ENCODE peak calls at places on chromosomes 16 and 17, in five cellular contexts. One of them, this sample, is unnamed.

GRCh38 chr17:57584050-57584551 is 161.0 kb downstream of the CCDC182 start:
- DNase-seq in GM23248: peak; percentile 40
- DNase-seq in activated CD8-positive, alpha-beta T cell treated with anti-CD3 and anti-CD28 coated beads, Interleukin-2, amount 10 ng/mL, durations not matched to agents 7 days and 5 days: no peak
- DNase-seq in GM23338: no peak
- DNase-seq in BJ: peak; percentile 37
- DNase-seq in this sample: peak; percentile 25

GRCh38 chr17:12688382-12688781 is 22.7 kb downstream of the MYOCD start:
- DNase-seq in GM23248: no peak
- DNase-seq in activated CD8-positive, alpha-beta T cell treated with anti-CD3 and anti-CD28 coated beads, Interleukin-2, amount 10 ng/mL, durations not matched to agents 7 days and 5 days: no peak
- DNase-seq in GM23338: no peak
- DNase-seq in BJ: no peak
- DNase-seq in this sample: no peak

GRCh38 chr16:2991566-2992261 is 11.5 kb upstream of the PKMYT1 start:
- DNase-seq in GM23248: no peak
- DNase-seq in activated CD8-positive, alpha-beta T cell treated with anti-CD3 and anti-CD28 coated beads, Interleukin-2, amount 10 ng/mL, durations not matched to agents 7 days and 5 days: no peak
- DNase-seq in GM23338: no peak
- DNase-seq in BJ: no peak
- DNase-seq in this sample: no peak

GRCh38 chr16:31118223-31119155 is 1.0 kb downstream of the KAT8 start:
- DNase-seq in GM23248: peak; percentile 94
- DNase-seq in activated CD8-positive, alpha-beta T cell treated with anti-CD3 and anti-CD28 coated beads, Interleukin-2, amount 10 ng/mL, durations not matched to agents 7 days and 5 days: no peak
- DNase-seq in GM23338: no peak
- DNase-seq in BJ: peak; percentile 50
- DNase-seq in this sample: peak; percentile 65

GRCh38 chr17:2705263-2705662 is 6.3 kb downstream of the CLUH start:
- DNase-seq in GM23248: peak; percentile 32
- DNase-seq in activated CD8-positive, alpha-beta T cell treated with anti-CD3 and anti-CD28 coated beads, Interleukin-2, amount 10 ng/mL, durations not matched to agents 7 days and 5 days: no peak
- DNase-seq in GM23338: no peak
- DNase-seq in BJ: no peak
- DNase-seq in this sample: no peak

GRCh38 chr17:79342376-79342775 is 267.8 kb downstream of the ENGASE start:
- DNase-seq in GM23248: no peak
- DNase-seq in activated CD8-positive, alpha-beta T cell treated with anti-CD3 and anti-CD28 coated beads, Interleukin-2, amount 10 ng/mL, durations not matched to agents 7 days and 5 days: no peak
- DNase-seq in GM23338: no peak
- DNase-seq in BJ: no peak
- DNase-seq in this sample: no peak

GRCh38 chr17:50055426-50056216 is at the start of gene ITGA3:
- DNase-seq in GM23248: peak; percentile 96
- DNase-seq in activated CD8-positive, alpha-beta T cell treated with anti-CD3 and anti-CD28 coated beads, Interleukin-2, amount 10 ng/mL, durations not matched to agents 7 days and 5 days: peak; percentile 71
- DNase-seq in GM23338: peak; percentile 95
- DNase-seq in BJ: no peak
- DNase-seq in this sample: peak; percentile 47

GRCh38 chr16:74608944-74609343 is 2.0 kb upstream of the GLG1 start:
- DNase-seq in GM23248: no peak
- DNase-seq in activated CD8-positive, alpha-beta T cell treated with anti-CD3 and anti-CD28 coated beads, Interleukin-2, amount 10 ng/mL, durations not matched to agents 7 days and 5 days: peak; percentile 56
- DNase-seq in GM23338: no peak
- DNase-seq in BJ: no peak
- DNase-seq in this sample: no peak

GRCh38 chr16:11398136-11398535 is 52.9 kb downstream of the RMI2 start:
- DNase-seq in GM23248: no peak
- DNase-seq in activated CD8-positive, alpha-beta T cell treated with anti-CD3 and anti-CD28 coated beads, Interleukin-2, amount 10 ng/mL, durations not matched to agents 7 days and 5 days: no peak
- DNase-seq in GM23338: no peak
- DNase-seq in BJ: no peak
- DNase-seq in this sample: no peak